ENCODE peak calls at places on chromosomes 1 and 21, in nine cellular contexts. X is H1, T is PC-9, A is lower leg skin, N is MCF 10A, F is coronary artery, U is BJ, I is left ventricle myocardium inferior, Q is WERI-Rb-1. V is an unnamed sample.

GRCh38 chr1:29709711-29710169 is 473.4 kb downstream of the PTPRU start:
- DNase-seq in F (no peak), I (no peak), N (peak), T (peak), A (no peak), Q (no peak), U (no peak), X (no peak), V (no peak)

GRCh38 chr1:179228783-179229213 is 679 bp downstream of the ABL2 start:
- DNase-seq in Q (peak), A (no peak), N (peak), X (no peak), U (no peak), I (peak), T (no peak), F (peak), V (peak)

GRCh38 chr1:236795757-236796719 is 946 bp downstream of the MTR start:
- DNase-seq in T (peak), X (no peak), Q (no peak), U (peak), F (no peak), I (no peak), N (no peak), A (no peak), V (no peak)

GRCh38 chr1:234932106-234932505 is 196.5 kb downstream of the TOMM20 start:
- DNase-seq in X (no peak), N (no peak), F (no peak), I (no peak), U (no peak), A (no peak), T (no peak), Q (no peak), V (no peak)

GRCh38 chr1:98221926-98222325 is 301.1 kb upstream of the DPYD start:
- DNase-seq in N (no peak), T (no peak), Q (no peak), U (no peak), I (no peak), A (no peak), X (no peak), F (no peak), V (no peak)

GRCh38 chr1:74467786-74468377 is 44.5 kb downstream of the LRRC53 start:
- DNase-seq in N (peak), I (no peak), A (no peak), T (no peak), F (no peak), X (no peak), Q (no peak), U (no peak), V (no peak)

GRCh38 chr1:98452162-98452561 is 209.4 kb upstream of the SNX7 start:
- DNase-seq in A (no peak), U (no peak), X (no peak), F (no peak), N (no peak), I (no peak), T (no peak), Q (no peak), V (no peak)

GRCh38 chr1:145961425-145962156 is 2.8 kb downstream of the ANKRD34A start:
- DNase-seq in U (no peak), F (no peak), I (peak), T (no peak), Q (peak), A (no peak), N (no peak), X (no peak), V (no peak)

GRCh38 chr1:155834296-155834926 is 22.6 kb downstream of the GON4L start:
- DNase-seq in F (no peak), A (no peak), N (peak), X (no peak), U (peak), T (peak), I (no peak), Q (no peak), V (no peak)

GRCh38 chr21:45497846-45498645 is 44.2 kb downstream of the SLC19A1 start:
- DNase-seq in T (no peak), X (no peak), I (peak), F (no peak), A (no peak), Q (no peak), U (no peak), N (no peak), V (no peak)

GRCh38 chr21:20997308-20997632 is 939 bp upstream of the NCAM2 start:
- DNase-seq in A (no peak), T (no peak), U (no peak), I (no peak), F (no peak), Q (no peak), N (no peak), X (no peak), V (no peak)

DNA sequence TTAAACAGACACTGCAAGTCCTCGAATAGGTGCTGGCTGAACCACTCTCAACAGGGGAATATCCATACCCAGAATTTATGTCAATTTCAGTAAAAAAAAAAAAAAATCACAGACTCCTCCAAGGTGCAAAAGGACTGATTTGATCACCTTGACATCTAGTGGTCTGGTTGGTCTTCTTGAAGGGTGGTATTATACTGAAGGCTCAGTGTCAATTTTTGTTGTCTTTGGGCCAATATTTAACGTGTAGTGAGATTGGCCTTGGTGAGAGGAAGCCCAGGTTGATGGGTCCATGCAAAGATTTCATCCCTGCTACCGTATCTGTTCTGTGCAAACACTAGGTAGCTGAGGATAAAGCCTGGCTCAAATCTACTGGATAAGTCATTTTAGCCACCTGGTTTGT is 4.0 kb upstream of the GBP5 start:
- DNase-seq in I (no peak), A (no peak), T (no peak), N (peak), Q (no peak), F (no peak), X (no peak), U (no peak), V (no peak)
- TF ChIP-seq CTCF in I (peak), A (no peak), T (no peak), N (no peak), Q (no peak), F (no peak), X (no peak), U (no peak), V (peak)

DNA sequence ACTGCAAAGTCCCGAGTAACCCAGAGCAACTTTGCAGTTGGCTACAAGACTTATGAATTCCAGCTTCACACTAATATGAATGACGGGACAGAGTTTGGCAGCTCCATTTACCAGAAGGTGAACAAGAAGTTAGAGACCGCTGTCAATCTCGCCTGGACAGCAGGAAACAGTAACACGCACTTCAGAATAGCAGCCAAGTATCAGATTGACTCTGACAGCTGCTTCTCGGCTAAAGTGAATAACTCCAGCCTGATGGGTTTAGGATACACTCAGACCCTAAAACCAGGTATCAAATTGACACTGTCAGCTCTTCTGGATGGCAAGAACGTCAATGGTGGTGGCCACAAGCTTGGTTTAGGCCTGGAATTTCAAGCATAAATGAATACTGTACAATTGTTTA is 66.8 kb downstream of the ACBD6 start:
- DNase-seq in T (no peak), I (no peak), U (no peak), X (no peak), N (no peak), F (no peak), A (no peak), Q (no peak), V (no peak)
- TF ChIP-seq CTCF in T (no peak), I (no peak), U (no peak), X (no peak), N (no peak), F (no peak), A (no peak), Q (no peak), V (no peak)

GRCh38 chr1:45470306-45470798 is 20.6 kb downstream of the TESK2 start:
- DNase-seq in T (no peak), F (no peak), Q (no peak), I (no peak), U (no peak), A (no peak), N (no peak), X (no peak), V (no peak)

GRCh38 chr1:45465277-45465676 is 25.7 kb downstream of the TESK2 start:
- DNase-seq in F (no peak), N (no peak), X (no peak), A (no peak), I (no peak), T (no peak), U (no peak), Q (no peak), V (no peak)
- TF ChIP-seq CTCF in F (no peak), N (no peak), X (no peak), A (no peak), I (no peak), T (no peak), U (no peak), Q (no peak), V (no peak)

DNA sequence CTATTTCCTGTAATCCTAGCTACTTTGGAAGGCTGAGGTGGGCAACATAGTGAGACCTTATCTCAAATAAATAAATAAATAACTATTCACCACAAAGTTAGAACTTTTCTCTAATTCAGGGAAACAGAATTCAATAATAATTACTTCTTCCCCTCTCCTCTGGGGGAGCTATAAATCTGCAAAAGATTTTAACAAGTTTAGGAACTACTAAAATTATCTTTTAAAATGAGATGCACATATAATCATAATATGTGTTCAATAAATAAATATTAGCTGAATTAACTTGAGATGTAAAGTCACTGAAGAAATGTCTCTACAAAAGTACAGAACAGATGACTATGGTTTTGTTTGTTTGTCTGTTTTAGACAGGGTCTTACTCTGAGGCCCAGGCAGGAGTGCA is 14.1 kb downstream of the WDR47 start:
- DNase-seq in F (no peak), I (no peak), N (no peak), T (no peak), U (no peak), X (no peak), Q (no peak), A (no peak), V (no peak)
- TF ChIP-seq CTCF in F (no peak), I (peak), N (peak), T (peak), U (no peak), X (no peak), Q (no peak), A (no peak), V (no peak)

GRCh38 chr1:240278082-240278481 is 186.4 kb downstream of the FMN2 start:
- DNase-seq in U (no peak), N (no peak), I (no peak), Q (no peak), F (no peak), T (no peak), A (no peak), X (no peak), V (no peak)

GRCh38 chr1:240271081-240271480 is 179.4 kb downstream of the FMN2 start:
- DNase-seq in I (no peak), X (no peak), T (no peak), Q (no peak), N (peak), U (no peak), F (no peak), A (no peak), V (no peak)

GRCh38 chr1:240274569-240274968 is 182.9 kb downstream of the FMN2 start:
- DNase-seq in X (no peak), U (no peak), Q (no peak), A (no peak), F (no peak), N (no peak), I (no peak), T (no peak), V (no peak)
- TF ChIP-seq CTCF in X (no peak), U (no peak), Q (no peak), A (no peak), F (no peak), N (no peak), I (no peak), T (no peak), V (no peak)

DNA sequence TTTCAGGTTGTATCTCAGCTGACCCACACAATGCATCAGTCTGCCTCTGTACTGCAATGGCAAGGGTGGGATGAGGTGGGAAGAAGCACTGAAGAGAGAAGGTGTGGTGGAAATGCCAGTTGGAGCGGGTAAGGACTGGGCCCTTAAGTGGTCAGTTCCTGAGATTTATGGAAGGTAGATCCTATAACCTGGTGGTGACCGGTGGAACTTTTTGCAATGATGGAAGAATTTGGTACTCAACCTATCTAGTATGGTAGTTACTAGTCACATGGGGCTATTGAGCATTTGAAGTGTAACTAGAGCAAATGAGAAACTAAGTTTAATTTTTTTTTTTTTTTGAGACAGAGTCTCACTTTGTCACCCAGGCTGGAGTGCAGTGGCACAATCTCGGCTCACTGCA is 8.2 kb upstream of the HPCAL4 start:
- DNase-seq in I (no peak), T (no peak), X (no peak), A (no peak), N (no peak), F (no peak), Q (no peak), U (no peak), V (no peak)
- TF ChIP-seq CTCF in I (peak), T (no peak), X (no peak), A (no peak), N (no peak), F (no peak), Q (no peak), U (no peak), V (no peak)

GRCh38 chr1:9009438-9010366 is 16.5 kb downstream of the SLC2A7 start:
- DNase-seq in U (no peak), X (peak), A (no peak), F (no peak), I (no peak), Q (peak), N (peak), T (peak), V (no peak)
- TF ChIP-seq CTCF in U (peak), X (peak), A (no peak), F (no peak), I (peak), Q (peak), N (peak), T (peak), V (peak)